ENCODE peak calls at places on chromosome 1, in eight cellular contexts. Z is NAMALWA; Q is A549; L is stimulated activated CD4-positive, alpha-beta T cell treated with anti-CD3 and anti-CD28 coated beads, Interleukin-4, amount 100 ng/mL, for 48 hours; P is activated CD4-positive, alpha-beta T cell treated with anti-CD3 and anti-CD28 coated beads, Interleukin-2, amount 10 ng/mL, durations not matched to agents 24 days and 14 days; U is A172; I is Kasumi-1; T is hypothalamus. W is an unnamed sample.

GRCh38 chr1:32413507-32414185 is 19.4 kb upstream of the BSDC1 start:
- DNase-seq in Z (peak), Q (peak), L (peak), P (peak), U (peak), I (peak), T (no peak), W (peak)

GRCh38 chr1:91712393-91712792 is 173.6 kb downstream of the TGFBR3 start:
- DNase-seq in Z (no peak), Q (no peak), L (no peak), P (no peak), U (no peak), I (no peak), T (no peak), W (no peak)

GRCh38 chr1:157968503-157968902 is 24.9 kb upstream of the KIRREL1 start:
- DNase-seq in Z (no peak), Q (peak), L (no peak), P (no peak), U (peak), I (no peak), T (no peak), W (no peak)

GRCh38 chr1:17833661-17834501 is 78.7 kb downstream of the ACTL8 start:
- DNase-seq in Z (no peak), Q (no peak), L (no peak), P (no peak), U (no peak), I (no peak), T (no peak), W (no peak)

GRCh38 chr1:157798211-157798610 is 21.3 kb upstream of the FCRL2 start:
- DNase-seq in Z (peak), Q (no peak), L (no peak), P (no peak), U (no peak), I (no peak), T (no peak), W (no peak)

GRCh38 chr1:19348441-19349198 is 36.5 kb downstream of the SLC66A1 start:
- DNase-seq in Z (no peak), Q (no peak), L (no peak), P (no peak), U (no peak), I (no peak), T (no peak), W (no peak)

GRCh38 chr1:152968248-152968647 is 2.2 kb upstream of the SPRR4 start:
- DNase-seq in Z (no peak), Q (no peak), L (no peak), P (no peak), U (no peak), I (no peak), T (no peak), W (no peak)

GRCh38 chr1:212975607-212975918 is 25.2 kb downstream of the VASH2 start:
- DNase-seq in Z (no peak), Q (no peak), L (no peak), P (no peak), U (peak), I (no peak), T (no peak), W (no peak)

GRCh38 chr1:30919025-30919881 is 10.7 kb upstream of the SDC3 start:
- DNase-seq in Z (peak), Q (no peak), L (no peak), P (no peak), U (peak), I (peak), T (no peak), W (no peak)